ENCODE peak calls at places on chromosomes 12 and 14, in six cellular contexts. Q, U, G, C, M and H are unnamed samples.
A peak's percentile ranks its signal among the peaks of the same experiment; 100 is the strongest.

GRCh38 chr14:93788307-93788556 is at the start of gene PRIMA1:
- DNase-seq in Q (no peak), G (no peak), U (no peak), C (no peak), M (no peak), H (no peak)

GRCh38 chr12:72057330-72057911 is 118.8 kb downstream of the TPH2 start:
- DNase-seq in G (no peak), M (no peak), Q (no peak), U (no peak), C (no peak), H (no peak)

GRCh38 chr14:81511110-81511900 is 22.3 kb downstream of the SEL1L start:
- DNase-seq in M (peak; percentile 18), Q (no peak), U (no peak), C (no peak), G (no peak), H (no peak)

GRCh38 chr12:90979936-90980335 is 24.8 kb downstream of the EPYC start:
- DNase-seq in M (no peak), Q (no peak), G (no peak), U (no peak), C (no peak), H (no peak)

GRCh38 chr12:94180558-94181296 is 32.4 kb downstream of the PLXNC1 start:
- DNase-seq in U (no peak), G (no peak), Q (no peak), C (no peak), M (peak; percentile 6), H (no peak)

GRCh38 chr12:79938843-79939242 is 3.9 kb upstream of the PPP1R12A start:
- DNase-seq in Q (no peak), U (peak; percentile 65), M (no peak), C (no peak), G (no peak), H (no peak)

GRCh38 chr12:7101047-7101693 is 7.8 kb downstream of the C1RL start:
- DNase-seq in Q (no peak), G (no peak), C (no peak), M (no peak), U (no peak), H (no peak)

GRCh38 chr12:13093191-13093849 is 10.1 kb downstream of the GSG1 start:
- DNase-seq in Q (no peak), G (no peak), C (no peak), U (no peak), M (no peak), H (no peak)

GRCh38 chr14:68950111-68950510 is 29.0 kb downstream of the ACTN1 start:
- DNase-seq in Q (no peak), M (peak; percentile 53), U (no peak), C (no peak), G (no peak), H (no peak)

GRCh38 chr14:101135796-101136742 is 232.5 kb upstream of the RTL1 start:
- DNase-seq in Q (no peak), M (no peak), G (no peak), C (no peak), U (no peak), H (no peak)

GRCh38 chr12:14771651-14772137 is 31.6 kb downstream of the WBP11 start:
- DNase-seq in M (no peak), G (no peak), U (no peak), Q (peak; percentile 23), C (no peak), H (peak; percentile 27)

GRCh38 chr12:24852420-24852819 is 96.5 kb downstream of the BCAT1 start:
- DNase-seq in M (no peak), G (no peak), U (no peak), Q (no peak), C (peak; percentile 45), H (no peak)

GRCh38 chr12:121579981-121580868 is 598 bp downstream of the KDM2B start:
- DNase-seq in G (peak; percentile 83), M (peak; percentile 34), C (peak; percentile 58), Q (peak; percentile 81), U (peak; percentile 84), H (peak; percentile 58)
- TF ChIP-seq JUN in G (no peak), M (no peak), C (no peak), Q (no peak), U (no peak), H (peak; percentile 68)

GRCh38 chr14:64149921-64150320 is 144.2 kb downstream of the ESR2 start:
- DNase-seq in G (no peak), Q (no peak), M (no peak), C (no peak), U (no peak), H (no peak)
- TF ChIP-seq JUN in G (no peak), Q (no peak), M (no peak), C (no peak), U (no peak), H (no peak)

GRCh38 chr12:48683534-48683933 is 1.5 kb upstream of the KANSL2 start:
- DNase-seq in G (no peak), U (no peak), Q (no peak), C (no peak), M (no peak), H (no peak)

GRCh38 chr12:48686615-48687334 is 4.7 kb upstream of the KANSL2 start:
- DNase-seq in M (no peak), C (no peak), G (no peak), Q (no peak), U (peak; percentile 47), H (no peak)

GRCh38 chr12:48682927-48683326 is 889 bp upstream of the KANSL2 start:
- DNase-seq in M (no peak), G (no peak), C (no peak), Q (no peak), U (no peak), H (no peak)

GRCh38 chr12:48687595-48687994 is 5.6 kb upstream of the KANSL2 start:
- DNase-seq in C (no peak), Q (no peak), M (no peak), U (no peak), G (no peak), H (no peak)

DNA sequence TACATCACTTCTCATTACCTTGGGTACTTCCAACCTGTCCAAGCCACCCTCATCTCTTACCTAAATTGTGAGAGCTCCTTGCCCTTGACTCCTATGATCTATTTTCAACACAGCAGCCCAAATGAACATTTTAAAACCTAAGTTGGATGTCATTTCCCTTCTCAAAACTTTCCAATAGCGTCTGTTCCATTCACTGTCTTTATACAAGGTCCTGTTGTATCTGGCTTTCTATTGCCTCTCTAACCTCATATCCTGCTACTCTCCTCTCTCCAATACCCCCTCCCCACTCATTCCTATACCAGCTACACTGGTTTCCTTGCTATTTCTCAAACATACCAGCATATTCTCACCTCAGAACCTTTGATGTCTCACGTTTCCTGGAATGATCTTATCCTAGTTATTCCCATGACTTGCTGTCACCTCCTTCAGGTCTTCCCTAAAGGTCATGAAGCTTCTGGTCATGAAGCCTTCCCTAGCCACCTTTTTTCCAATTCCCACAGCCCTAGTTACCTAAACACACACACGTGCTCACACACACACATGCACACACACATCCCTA is 4.1 kb upstream of the KANSL2 start:
- DNase-seq in G (no peak), Q (no peak), M (no peak), C (no peak), U (no peak), H (no peak)
- TF ChIP-seq JUN in G (no peak), Q (no peak), M (no peak), C (no peak), U (no peak), H (no peak)

GRCh38 chr12:25959069-25959961 is 833 bp downstream of the RASSF8 start:
- DNase-seq in C (peak; percentile 71), Q (peak; percentile 57), U (no peak), G (peak; percentile 63), M (no peak), H (peak; percentile 21)
- TF ChIP-seq JUN in C (no peak), Q (no peak), U (no peak), G (no peak), M (no peak), H (peak; percentile 1)

GRCh38 chr12:5797661-5798060 is 147.4 kb downstream of the ANO2 start:
- DNase-seq in M (no peak), U (no peak), C (no peak), G (no peak), Q (no peak), H (no peak)

GRCh38 chr12:5792350-5792749 is 152.7 kb downstream of the ANO2 start:
- DNase-seq in U (no peak), G (no peak), C (no peak), M (no peak), Q (no peak), H (no peak)

GRCh38 chr12:5794156-5794555 is 150.9 kb downstream of the ANO2 start:
- DNase-seq in U (no peak), M (no peak), C (no peak), G (no peak), Q (no peak), H (no peak)

GRCh38 chr12:5798242-5799015 is 146.6 kb downstream of the ANO2 start:
- DNase-seq in Q (no peak), G (no peak), M (no peak), U (no peak), C (no peak), H (no peak)

GRCh38 chr12:5796171-5797091 is 148.6 kb downstream of the ANO2 start:
- DNase-seq in U (peak; percentile 37), Q (peak; percentile 85), M (peak; percentile 5), G (peak; percentile 87), C (no peak), H (peak; percentile 28)
- TF ChIP-seq JUN in U (no peak), Q (no peak), M (no peak), G (no peak), C (no peak), H (no peak)

GRCh38 chr12:95411466-95411865 is 62.5 kb upstream of the METAP2 start:
- DNase-seq in G (no peak), U (no peak), Q (no peak), C (no peak), M (peak; percentile 8), H (no peak)
- TF ChIP-seq JUN in G (no peak), U (no peak), Q (no peak), C (no peak), M (no peak), H (no peak)

GRCh38 chr14:44029933-44030332 is 477.1 kb downstream of the FSCB start:
- DNase-seq in U (no peak), Q (no peak), M (no peak), C (no peak), G (no peak), H (no peak)
- TF ChIP-seq JUN in U (no peak), Q (no peak), M (no peak), C (no peak), G (no peak), H (no peak)

GRCh38 chr14:53437858-53438257 is 284.7 kb upstream of the DDHD1 start:
- DNase-seq in Q (no peak), C (no peak), G (no peak), M (peak; percentile 86), U (no peak), H (no peak)

GRCh38 chr14:53430870-53431269 is 277.7 kb upstream of the DDHD1 start:
- DNase-seq in G (no peak), U (no peak), M (peak; percentile 5), Q (no peak), C (no peak), H (no peak)

DNA sequence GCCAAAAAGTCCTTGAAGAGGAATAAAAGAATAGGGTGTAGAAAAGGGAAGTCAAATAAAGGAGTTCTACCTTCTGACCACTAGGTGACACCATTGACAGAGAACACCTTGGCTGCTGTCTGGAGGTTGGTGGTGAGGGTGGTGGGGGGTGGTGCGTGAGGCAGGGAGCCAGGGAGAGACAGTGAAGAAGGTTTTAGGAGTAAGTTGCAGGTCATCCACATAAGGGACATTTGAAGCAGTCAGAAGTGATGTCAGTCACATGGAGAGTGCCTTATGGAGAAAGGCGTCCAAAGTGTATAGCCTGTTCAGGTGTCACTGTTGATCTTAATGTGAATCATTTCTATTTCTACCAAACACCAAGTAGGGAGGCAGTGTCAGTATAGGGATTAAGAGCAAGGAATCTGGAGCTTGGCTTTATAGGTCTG is 279.3 kb upstream of the DDHD1 start:
- DNase-seq in C (peak; percentile 70), Q (peak; percentile 60), M (peak; percentile 59), U (peak; percentile 1), G (peak; percentile 51), H (peak; percentile 55)
- TF ChIP-seq JUN in C (no peak), Q (no peak), M (no peak), U (no peak), G (no peak), H (no peak)